ENCODE peak calls at places on chromosomes 12 and 14, in five cellular contexts. A is stimulated activated CD4-positive, alpha-beta T cell treated with anti-CD3 and anti-CD28 coated beads, Interleukin-2, amount 100 ng/mL, for 24 hours; V is natural killer cell treated with Interleukin-12 subunit alpha and Interleukin-12 subunit beta and Interleukin-15 and Interleukin-18, amount 100 ng/mL, for 72 hours; D is naive thymus-derived CD8-positive, alpha-beta T cell; K is fibroblast of mammary gland. Q is an unnamed sample.

GRCh38 chr12:30931222-30931621 is 4.7 kb downstream of the TSPAN11 start:
- DNase-seq in A (no peak), V (no peak), D (no peak), K (no peak), Q (no peak)

GRCh38 chr12:129404556-129404955 is 499.3 kb downstream of the TMEM132D start:
- DNase-seq in A (no peak), V (no peak), D (no peak), K (no peak), Q (no peak)

GRCh38 chr12:20423557-20423956 is 55.2 kb downstream of the PDE3A start:
- DNase-seq in A (no peak), V (no peak), D (no peak), K (no peak), Q (no peak)

GRCh38 chr14:76050797-76051392 is 65.3 kb downstream of the IFT43 start:
- DNase-seq in A (peak; percentile 56), V (no peak), D (peak; percentile 47), K (peak; percentile 68), Q (peak; percentile 24)

GRCh38 chr12:607541-608001 is 55.7 kb downstream of the NINJ2 start:
- DNase-seq in A (no peak), V (no peak), D (no peak), K (no peak), Q (no peak)

GRCh38 chr12:132151766-132152410 is 7.6 kb downstream of the NOC4L start:
- DNase-seq in A (no peak), V (peak; percentile 54), D (no peak), K (no peak), Q (no peak)

GRCh38 chr12:122874081-122874480 is 21.8 kb downstream of the VPS37B start:
- DNase-seq in A (peak; percentile 62), V (no peak), D (no peak), K (no peak), Q (no peak)

GRCh38 chr14:99544971-99545370 is 59.0 kb downstream of the CCDC85C start:
- DNase-seq in A (no peak), V (no peak), D (no peak), K (no peak), Q (no peak)

GRCh38 chr14:38716871-38717270 is 386.2 kb downstream of the SEC23A start:
- DNase-seq in A (no peak), V (no peak), D (no peak), K (no peak), Q (no peak)

GRCh38 chr12:109291531-109292341 is 17.3 kb downstream of the FOXN4 start:
- DNase-seq in A (no peak), V (peak; percentile 42), D (no peak), K (peak; percentile 14), Q (no peak)

GRCh38 chr12:120229583-120230325 is 28.8 kb upstream of the RPLP0 start:
- DNase-seq in A (no peak), V (no peak), D (no peak), K (peak; percentile 54), Q (no peak)

GRCh38 chr12:49553512-49554088 is 14.3 kb downstream of the MCRS1 start:
- DNase-seq in A (no peak), V (peak; percentile 28), D (no peak), K (peak; percentile 16), Q (no peak)

GRCh38 chr14:76776306-76777251 is 15.3 kb downstream of the VASH1 start:
- DNase-seq in A (no peak), V (no peak), D (no peak), K (no peak), Q (no peak)

GRCh38 chr12:114269153-114269552 is 136.8 kb downstream of the TBX5 start:
- DNase-seq in A (no peak), V (no peak), D (no peak), K (no peak), Q (no peak)

GRCh38 chr14:95862243-95862642 is 14.4 kb upstream of the TUNAR start:
- DNase-seq in A (no peak), V (no peak), D (no peak), K (peak; percentile 2), Q (no peak)

GRCh38 chr14:75969891-75970290 is 11.9 kb downstream of the TGFB3 start:
- DNase-seq in A (no peak), V (no peak), D (no peak), K (peak; percentile 51), Q (no peak)

GRCh38 chr14:31781578-31781977 is 220.4 kb downstream of the NUBPL start:
- DNase-seq in A (no peak), V (no peak), D (no peak), K (peak; percentile 23), Q (no peak)

GRCh38 chr12:70733385-70733784 is 96.2 kb upstream of the PTPRB start:
- DNase-seq in A (no peak), V (no peak), D (no peak), K (peak; percentile 84), Q (no peak)

GRCh38 chr14:91509083-91509877 is 830 bp downstream of the PPP4R3A start:
- DNase-seq in A (peak; percentile 51), V (peak; percentile 62), D (peak; percentile 34), K (no peak), Q (peak; percentile 34)

GRCh38 chr14:104278214-104278534 is 139.8 kb downstream of the KIF26A start:
- DNase-seq in A (no peak), V (no peak), D (no peak), K (no peak), Q (no peak)

GRCh38 chr14:53934778-53935414 is 21.7 kb downstream of the BMP4 start:
- DNase-seq in A (no peak), V (no peak), D (no peak), K (no peak), Q (no peak)

GRCh38 chr12:48980953-48981756 is 3.0 kb downstream of the WNT1 start:
- DNase-seq in A (peak; percentile 45), V (peak; percentile 63), D (peak; percentile 16), K (no peak), Q (peak; percentile 45)

GRCh38 chr12:92149563-92149962 is 3.9 kb upstream of the BTG1 start:
- DNase-seq in A (no peak), V (no peak), D (no peak), K (no peak), Q (no peak)

GRCh38 chr12:65823481-65824313 is 586 bp upstream of the HMGA2 start:
- DNase-seq in A (peak; percentile 29), V (no peak), D (no peak), K (peak; percentile 67), Q (no peak)

GRCh38 chr14:50772361-50772760 is 58.6 kb downstream of the NIN start:
- DNase-seq in A (no peak), V (no peak), D (no peak), K (peak; percentile 97), Q (no peak)

GRCh38 chr12:73112035-73112816 is 840.1 kb downstream of the TRHDE start:
- DNase-seq in A (no peak), V (no peak), D (no peak), K (no peak), Q (no peak)

GRCh38 chr14:89351958-89352404 is 65.1 kb downstream of the FOXN3 start:
- DNase-seq in A (no peak), V (no peak), D (no peak), K (no peak), Q (no peak)

GRCh38 chr12:11059784-11060183 is 2.3 kb downstream of the TAS2R46 start:
- DNase-seq in A (no peak), V (no peak), D (no peak), K (peak; percentile 25), Q (no peak)